ENCODE peak calls at places on chromosomes 13 and 19, in four cellular contexts. One of them, this sample, is unnamed.

GRCh38 chr13:112796190-112796915 is 106.5 kb downstream of the ATP11A start:
- DNase-seq in mammary epithelial cell: no peak
- DNase-seq in heart right ventricle: no peak
- DNase-seq in activated T-cell treated with anti-CD3 and anti-CD28 coated beads, Interleukin-2, amount 50 U/mL, for 24 hours: no peak
- DNase-seq in this sample: no peak

GRCh38 chr13:92804346-92804745 is 422.3 kb upstream of the GPC6 start:
- DNase-seq in heart right ventricle: no peak
- DNase-seq in activated T-cell treated with anti-CD3 and anti-CD28 coated beads, Interleukin-2, amount 50 U/mL, for 24 hours: no peak
- DNase-seq in mammary epithelial cell: peak
- DNase-seq in this sample: peak

GRCh38 chr13:78045916-78046315 is 127.3 kb upstream of the EDNRB start:
- DNase-seq in activated T-cell treated with anti-CD3 and anti-CD28 coated beads, Interleukin-2, amount 50 U/mL, for 24 hours: no peak
- DNase-seq in mammary epithelial cell: no peak
- DNase-seq in heart right ventricle: peak
- DNase-seq in this sample: no peak

GRCh38 chr19:10230155-10230903 is 802 bp downstream of the S1PR2 start:
- DNase-seq in mammary epithelial cell: no peak
- DNase-seq in heart right ventricle: peak
- DNase-seq in activated T-cell treated with anti-CD3 and anti-CD28 coated beads, Interleukin-2, amount 50 U/mL, for 24 hours: peak
- DNase-seq in this sample: no peak

GRCh38 chr13:99600318-99600717 is 99.0 kb downstream of the TM9SF2 start:
- DNase-seq in mammary epithelial cell: no peak
- DNase-seq in activated T-cell treated with anti-CD3 and anti-CD28 coated beads, Interleukin-2, amount 50 U/mL, for 24 hours: no peak
- DNase-seq in heart right ventricle: no peak
- DNase-seq in this sample: no peak

GRCh38 chr19:55212447-55212846 is 3.1 kb upstream of the PTPRH start:
- DNase-seq in activated T-cell treated with anti-CD3 and anti-CD28 coated beads, Interleukin-2, amount 50 U/mL, for 24 hours: peak
- DNase-seq in mammary epithelial cell: no peak
- DNase-seq in heart right ventricle: no peak
- DNase-seq in this sample: peak

GRCh38 chr13:44364019-44364418 is 9.6 kb upstream of the SERP2 start:
- DNase-seq in heart right ventricle: peak
- DNase-seq in activated T-cell treated with anti-CD3 and anti-CD28 coated beads, Interleukin-2, amount 50 U/mL, for 24 hours: no peak
- DNase-seq in mammary epithelial cell: no peak
- DNase-seq in this sample: no peak

GRCh38 chr13:31638577-31638976 is 100.7 kb upstream of the RXFP2 start:
- DNase-seq in heart right ventricle: peak
- DNase-seq in activated T-cell treated with anti-CD3 and anti-CD28 coated beads, Interleukin-2, amount 50 U/mL, for 24 hours: no peak
- DNase-seq in mammary epithelial cell: peak
- DNase-seq in this sample: peak

GRCh38 chr13:94233401-94233800 is 246.1 kb downstream of the DCT start:
- DNase-seq in mammary epithelial cell: peak
- DNase-seq in activated T-cell treated with anti-CD3 and anti-CD28 coated beads, Interleukin-2, amount 50 U/mL, for 24 hours: no peak
- DNase-seq in heart right ventricle: peak
- DNase-seq in this sample: peak

GRCh38 chr19:33670398-33670797 is 48.6 kb downstream of the CHST8 start:
- DNase-seq in mammary epithelial cell: no peak
- DNase-seq in heart right ventricle: no peak
- DNase-seq in activated T-cell treated with anti-CD3 and anti-CD28 coated beads, Interleukin-2, amount 50 U/mL, for 24 hours: no peak
- DNase-seq in this sample: no peak

GRCh38 chr13:23134542-23134941 is 46.2 kb upstream of the SGCG start:
- DNase-seq in heart right ventricle: no peak
- DNase-seq in mammary epithelial cell: no peak
- DNase-seq in activated T-cell treated with anti-CD3 and anti-CD28 coated beads, Interleukin-2, amount 50 U/mL, for 24 hours: no peak
- DNase-seq in this sample: no peak

GRCh38 chr13:106513025-106513424 is 22.4 kb downstream of the EFNB2 start:
- DNase-seq in heart right ventricle: no peak
- DNase-seq in activated T-cell treated with anti-CD3 and anti-CD28 coated beads, Interleukin-2, amount 50 U/mL, for 24 hours: no peak
- DNase-seq in mammary epithelial cell: peak
- DNase-seq in this sample: peak

This sample was measured in MCF 10A.